ENCODE peak calls at places on chromosomes 13 and 19, in nine cellular contexts. E is astrocyte; V is cardiac muscle cell; C is psoas muscle; J is esophagus muscularis mucosa; O is stomach; F is CD4-positive, alpha-beta memory T cell; W is A549; S is aorta. Z is an unnamed sample. For H3K4me1, the result is how much of the 10 kb centered on the place peaks cover.

GRCh38 chr13:21625366-21625765 is 21.4 kb upstream of the MICU2 start:
- DNase-seq in E (peak), V (peak), C (no peak), J (no peak), O (no peak), F (peak), W (peak), S (no peak), Z (peak)

GRCh38 chr19:43519436-43520088 is 7.4 kb downstream of the ETHE1 start:
- DNase-seq in E (peak), V (peak), C (peak), J (no peak), O (peak), F (peak), W (peak), S (peak), Z (peak)

GRCh38 chr19:2680808-2681207 is 21.7 kb downstream of the GNG7 start:
- DNase-seq in E (no peak), V (no peak), C (no peak), J (no peak), O (no peak), F (no peak), W (no peak), S (no peak), Z (no peak)

GRCh38 chr13:96426160-96426559 is 336.3 kb downstream of the HS6ST3 start:
- DNase-seq in E (no peak), V (no peak), C (no peak), J (no peak), O (no peak), F (no peak), W (no peak), S (no peak), Z (no peak)

GRCh38 chr19:2600914-2601870 is 101.3 kb downstream of the GNG7 start:
- DNase-seq in E (no peak), V (no peak), C (no peak), J (no peak), O (no peak), F (no peak), W (no peak), S (no peak), Z (no peak)

GRCh38 chr13:112807653-112808376 is 118.0 kb downstream of the ATP11A start:
- DNase-seq in E (no peak), V (no peak), C (no peak), J (no peak), O (no peak), F (no peak), W (no peak), S (no peak), Z (no peak)

GRCh38 chr13:20566424-20566916 is 487 bp upstream of the IFT88 start:
- DNase-seq in E (peak), V (no peak), C (no peak), J (peak), O (no peak), F (no peak), W (peak), S (no peak), Z (no peak)

GRCh38 chr19:29941828-29942403 is at the start of gene URI1:
- DNase-seq in E (peak), V (peak), C (peak), J (peak), O (peak), F (peak), W (peak), S (peak), Z (peak)

GRCh38 chr13:32829676-32830091 is 186.5 kb upstream of the KL start:
- DNase-seq in E (peak), V (peak), C (no peak), J (peak), O (no peak), F (no peak), W (peak), S (no peak), Z (no peak)

GRCh38 chr19:12784394-12784870 is 6.9 kb upstream of the JUNB start:
- DNase-seq in E (no peak), V (no peak), C (no peak), J (no peak), O (no peak), F (peak), W (no peak), S (no peak), Z (no peak)

GRCh38 chr19:6249296-6249695 is 30.5 kb downstream of the MLLT1 start:
- DNase-seq in E (peak), V (peak), C (no peak), J (no peak), O (no peak), F (no peak), W (no peak), S (no peak), Z (no peak)

GRCh38 chr19:8539621-8540149 is 25.7 kb upstream of the ZNF414 start:
- DNase-seq in E (no peak), V (no peak), C (no peak), J (no peak), O (no peak), F (no peak), W (no peak), S (no peak), Z (no peak)

GRCh38 chr13:71210861-71211260 is 656.1 kb downstream of the DACH1 start:
- DNase-seq in E (no peak), V (no peak), C (no peak), J (no peak), O (no peak), F (no peak), W (no peak), S (no peak), Z (no peak)

GRCh38 chr19:7292352-7292949 is 1.8 kb downstream of the INSR start:
- DNase-seq in E (no peak), V (no peak), C (no peak), J (no peak), O (no peak), F (no peak), W (no peak), S (no peak), Z (no peak)

GRCh38 chr13:61954092-61954491 is 538.4 kb upstream of the PCDH20 start:
- DNase-seq in E (no peak), V (peak), C (no peak), J (no peak), O (no peak), F (no peak), W (peak), S (no peak), Z (no peak)

GRCh38 chr13:99812611-99813010 is 159.0 kb downstream of the ZIC5 start:
- DNase-seq in E (peak), V (no peak), C (no peak), J (no peak), O (no peak), F (no peak), W (peak), S (no peak), Z (no peak)

GRCh38 chr13:74715718-74716117 is 581.5 kb upstream of the KLF12 start:
- DNase-seq in E (no peak), V (no peak), C (no peak), J (no peak), O (no peak), F (no peak), W (no peak), S (no peak), Z (no peak)

GRCh38 chr13:79989251-79989661 is 351.7 kb downstream of the SPRY2 start:
- DNase-seq in E (peak), V (no peak), C (no peak), J (no peak), O (no peak), F (no peak), W (peak), S (no peak), Z (no peak)

GRCh38 chr19:10985502-10985901 is 24.7 kb downstream of the SMARCA4 start:
- DNase-seq in E (no peak), V (no peak), C (no peak), J (no peak), O (no peak), F (no peak), W (no peak), S (no peak), Z (no peak)

GRCh38 chr19:38862321-38863059 is 12.7 kb upstream of the HNRNPL start:
- DNase-seq in E (no peak), V (peak), C (peak), J (no peak), O (no peak), F (no peak), W (peak), S (no peak), Z (no peak)

GRCh38 chr19:41912899-41913475 is 15.3 kb downstream of the ERFL start:
- DNase-seq in E (no peak), V (no peak), C (no peak), J (no peak), O (no peak), F (no peak), W (no peak), S (no peak), Z (no peak)

GRCh38 chr19:42051166-42052115 is 18.6 kb downstream of the GRIK5 start:
- DNase-seq in E (no peak), V (no peak), C (no peak), J (no peak), O (peak), F (no peak), W (no peak), S (no peak), Z (no peak)

GRCh38 chr13:24232474-24232873 is 72.0 kb downstream of the SPATA13 start:
- DNase-seq in E (no peak), V (no peak), C (no peak), J (no peak), O (no peak), F (no peak), W (no peak), S (no peak), Z (no peak)

GRCh38 chr19:11463391-11463790 is 17.5 kb downstream of the ELAVL3 start:
- DNase-seq in E (no peak), V (no peak), C (no peak), J (no peak), O (no peak), F (no peak), W (no peak), S (no peak), Z (no peak)

GRCh38 chr13:36142735-36143134 is 11.6 kb upstream of the DCLK1 start:
- DNase-seq in E (no peak), V (no peak), C (no peak), J (no peak), O (no peak), F (no peak), W (no peak), S (no peak), Z (no peak)

GRCh38 chr13:111399334-111399733 is 78.9 kb downstream of the TEX29 start:
- DNase-seq in E (no peak), V (no peak), C (no peak), J (no peak), O (no peak), F (no peak), W (no peak), S (no peak), Z (no peak)

DNA sequence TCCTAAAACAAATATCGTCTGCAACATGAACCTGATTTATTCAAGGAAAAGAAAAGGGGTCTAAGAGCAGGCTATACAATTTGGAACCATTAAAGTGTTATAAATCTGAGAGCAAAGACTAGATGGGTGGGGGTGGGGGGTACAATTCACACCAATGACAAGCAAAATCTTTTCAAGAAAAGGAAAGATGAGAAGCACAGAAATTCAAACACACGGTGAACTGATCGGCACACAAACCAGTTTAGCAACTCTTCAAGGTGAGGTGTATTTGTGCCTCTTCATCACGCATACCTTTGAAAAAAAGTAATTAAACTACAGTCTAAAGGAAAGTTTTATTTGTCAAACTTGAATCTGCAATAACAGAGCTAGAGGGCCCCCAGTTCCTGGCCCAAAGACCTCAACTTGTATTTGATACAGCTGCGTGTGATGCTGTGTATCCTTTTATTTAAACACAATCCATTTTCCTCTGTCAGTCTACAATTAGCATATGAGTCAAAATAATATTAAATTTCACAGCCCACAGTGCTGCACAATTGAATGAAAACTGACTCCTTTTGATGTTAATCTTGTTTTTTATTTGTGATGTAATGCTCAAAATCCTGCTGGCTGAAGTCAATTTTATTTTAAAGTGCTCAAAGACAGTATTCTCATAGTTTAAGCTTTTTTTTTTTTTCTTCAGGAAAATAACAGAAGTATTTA is 14.2 kb downstream of the EFNB2 start:
- DNase-seq in E (no peak), V (no peak), C (no peak), J (no peak), O (no peak), F (no peak), W (no peak), S (no peak), Z (no peak)
- H3K4me1 ChIP-seq in E (under half), V (under half), C (under half), J (under half), O (under half), F (under half), W (under half), S (under half), Z (under half)

DNA sequence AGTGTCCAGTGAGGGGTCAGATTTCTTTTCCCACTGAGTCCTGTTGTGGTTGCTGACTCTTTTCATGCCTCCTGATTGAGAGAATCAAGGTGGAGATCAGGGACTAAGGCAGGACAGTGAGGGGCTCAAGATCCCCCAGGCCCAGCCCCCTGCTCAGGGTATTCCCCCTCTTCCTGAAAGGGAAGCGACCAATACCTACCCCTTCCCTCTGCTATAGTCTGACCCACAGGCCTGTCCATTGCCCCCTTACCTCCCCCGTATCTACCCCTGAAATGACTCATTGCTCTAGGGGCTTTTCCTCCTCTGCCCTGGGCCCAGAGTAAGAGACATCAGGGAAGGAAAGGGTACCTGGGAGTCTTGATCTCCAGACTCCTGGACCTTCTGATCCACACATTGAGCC is 1320.5 kb downstream of the UQCRFS1 start:
- DNase-seq in E (no peak), V (no peak), C (no peak), J (no peak), O (no peak), F (no peak), W (no peak), S (no peak), Z (no peak)
- H3K4me1 ChIP-seq in E (under half), V (under half), C (under half), J (under half), O (under half), F (under half), W (under half), S (under half), Z (under half)

GRCh38 chr19:16371540-16371986 is 46.9 kb downstream of the KLF2 start:
- DNase-seq in E (no peak), V (no peak), C (peak), J (no peak), O (peak), F (peak), W (no peak), S (peak), Z (peak)

GRCh38 chr19:16370671-16371391 is 46.2 kb downstream of the KLF2 start:
- DNase-seq in E (no peak), V (no peak), C (peak), J (no peak), O (no peak), F (no peak), W (no peak), S (peak), Z (peak)

GRCh38 chr19:16368385-16369305 is 44.0 kb downstream of the KLF2 start:
- DNase-seq in E (no peak), V (no peak), C (peak), J (no peak), O (no peak), F (peak), W (no peak), S (peak), Z (peak)

GRCh38 chr19:16369306-16369663 is 44.7 kb downstream of the KLF2 start:
- DNase-seq in E (no peak), V (no peak), C (no peak), J (no peak), O (no peak), F (no peak), W (no peak), S (no peak), Z (no peak)

DNA sequence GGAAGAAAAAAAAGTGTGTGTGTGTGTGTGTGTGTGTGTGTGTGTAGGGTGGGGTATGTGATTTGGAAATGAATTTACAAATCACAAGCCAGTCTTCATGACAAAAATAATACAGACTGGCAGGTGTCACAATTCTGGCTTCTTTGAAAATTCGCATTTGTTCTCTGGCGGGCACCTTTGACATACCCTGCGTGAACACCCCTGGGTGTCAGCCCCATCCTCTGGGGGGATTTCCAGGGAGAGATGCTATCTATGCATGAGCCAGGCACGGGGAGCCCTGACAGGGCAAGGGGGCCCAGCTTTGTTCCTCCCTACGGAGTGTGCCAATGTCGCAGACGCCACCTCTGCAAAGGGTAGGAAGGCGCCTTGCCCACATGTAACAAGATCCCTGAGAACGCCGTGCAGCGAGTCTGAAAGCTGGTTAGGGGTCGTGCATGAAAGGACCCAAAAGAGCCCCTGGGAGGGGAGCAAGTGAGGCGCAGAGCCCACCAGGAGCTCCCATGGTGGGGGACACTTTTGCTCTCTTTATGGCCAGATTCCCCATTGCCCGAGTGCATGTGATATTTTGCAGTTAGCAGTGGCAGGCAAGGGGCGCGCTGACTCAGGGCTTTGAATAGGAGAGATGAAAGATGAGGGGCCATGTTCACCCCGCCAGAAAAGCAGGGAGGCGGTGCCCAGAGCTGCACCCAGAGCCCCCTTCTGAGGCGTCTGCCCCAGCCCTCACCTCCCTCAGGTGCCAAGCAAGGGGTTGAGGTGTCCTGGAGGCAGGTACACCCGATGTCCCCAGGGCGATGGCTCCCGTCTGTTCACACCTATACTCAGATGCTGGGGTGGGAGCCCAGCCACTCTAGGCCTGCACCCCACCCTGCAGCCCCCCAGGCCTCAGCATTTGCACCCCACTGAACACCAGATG is 45.3 kb downstream of the KLF2 start:
- DNase-seq in E (no peak), V (no peak), C (peak), J (no peak), O (no peak), F (peak), W (no peak), S (peak), Z (peak)
- H3K4me1 ChIP-seq in E (under half), V (under half), C (under half), J (half or more), O (half or more), F (half or more), W (under half), S (under half), Z (half or more)

DNA sequence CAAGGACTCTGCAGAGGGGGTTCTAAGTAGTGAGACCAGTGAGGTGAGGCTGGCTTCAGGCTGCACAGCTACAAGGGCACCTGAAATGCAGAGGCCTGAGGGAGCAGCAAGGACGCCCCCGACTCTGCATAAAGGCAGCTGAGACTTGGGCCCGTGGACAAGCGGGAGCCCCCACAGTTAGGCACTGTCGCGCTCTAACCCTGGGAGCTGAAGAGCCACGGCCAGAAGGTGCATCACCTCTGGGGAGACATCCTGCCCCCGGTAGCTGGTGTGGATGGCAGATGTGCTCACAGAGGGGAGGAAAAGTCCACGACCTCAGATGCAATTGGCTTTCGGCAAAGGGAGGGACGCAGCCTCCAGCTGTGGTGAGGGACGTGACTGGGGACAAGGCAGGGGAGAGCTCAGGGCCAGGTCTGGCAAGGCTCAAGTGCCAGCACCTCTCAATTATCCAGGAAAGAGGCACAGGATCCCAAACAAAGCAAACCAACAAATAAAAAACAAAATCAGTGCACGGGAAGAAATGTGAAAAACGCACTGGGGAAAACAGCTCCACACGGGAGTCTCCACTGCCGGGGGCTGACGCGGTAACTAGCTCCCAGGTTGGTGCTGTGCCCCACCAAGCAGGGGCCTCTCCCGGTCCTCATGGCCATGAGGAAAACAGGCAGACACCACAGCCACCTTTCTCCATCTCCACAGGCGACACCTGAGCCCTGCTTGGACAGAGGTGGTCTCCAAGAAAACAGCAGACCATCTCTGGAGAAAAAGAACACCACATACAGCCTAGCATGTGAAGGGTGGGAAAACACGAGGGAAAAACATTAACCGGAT is 23.0 kb upstream of the PLPP2 start:
- DNase-seq in E (no peak), V (no peak), C (no peak), J (no peak), O (peak), F (no peak), W (no peak), S (no peak), Z (no peak)
- H3K4me1 ChIP-seq in E (under half), V (under half), C (under half), J (under half), O (under half), F (under half), W (under half), S (under half), Z (under half)

DNA sequence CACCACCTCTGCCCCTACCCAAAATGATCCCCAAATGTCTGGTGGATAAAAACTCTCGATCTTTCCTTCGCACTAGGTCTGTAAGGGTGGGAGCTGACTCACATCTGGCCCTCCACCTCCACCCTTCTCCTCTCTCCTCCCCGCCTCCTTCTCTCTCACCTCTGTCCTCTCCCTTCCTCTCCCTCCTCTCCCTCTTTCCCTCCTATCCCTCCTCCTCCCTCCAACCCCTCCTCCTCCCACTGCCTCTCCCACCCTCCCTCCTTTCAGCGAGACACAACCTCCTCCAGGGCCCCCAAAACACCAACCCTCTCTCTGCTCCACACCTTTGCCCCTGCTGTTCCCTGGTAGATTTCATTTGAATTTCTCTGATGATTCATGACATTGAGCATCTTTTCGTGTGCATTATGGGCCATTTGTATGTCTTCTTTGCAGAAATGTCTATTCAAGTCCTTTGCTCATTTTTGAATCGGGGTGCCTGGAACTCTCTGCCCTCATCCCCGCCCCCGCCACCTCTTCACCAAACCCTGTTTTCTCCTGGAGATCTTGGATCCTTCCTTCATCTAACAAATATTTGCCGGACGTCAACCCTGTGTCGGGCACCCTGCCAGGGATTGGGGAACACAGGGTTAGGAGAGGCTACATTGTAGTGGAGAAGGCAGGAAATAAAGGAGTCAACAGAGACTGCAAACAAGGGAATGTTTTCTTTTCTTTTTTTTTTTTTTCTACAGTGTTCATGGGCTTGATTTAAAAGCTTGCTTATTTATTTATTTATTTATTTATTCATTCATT is 25.4 kb upstream of the SLC1A5 start:
- DNase-seq in E (peak), V (peak), C (peak), J (no peak), O (peak), F (no peak), W (peak), S (peak), Z (no peak)
- H3K4me1 ChIP-seq in E (under half), V (under half), C (under half), J (under half), O (under half), F (under half), W (under half), S (under half), Z (under half)